ENCODE peak calls at places on chromosomes 3 and 15, in ten cellular contexts. One of them, this sample, is unnamed.

GRCh38 chr15:33402640-33403039 is 91.9 kb downstream of the RYR3 start:
- DNase-seq in Kasumi-1: no peak
- DNase-seq in stimulated activated CD4-positive, alpha-beta T cell treated with anti-CD3 and anti-CD28 coated beads, TNF-alpha, amount 100 ng/mL, for 48 hours: no peak
- DNase-seq in tibial artery: no peak
- DNase-seq in fibroblast of the conjunctiva: no peak
- DNase-seq in nephron progenitor cell: no peak
- DNase-seq in amniotic stem cell: no peak
- DNase-seq in mesenchymal stem cell: no peak
- DNase-seq in T follicular helper cell: no peak
- DNase-seq in cardiac muscle cell: no peak
- DNase-seq in this sample: no peak

GRCh38 chr15:38699633-38700230 is 135.1 kb upstream of the RASGRP1 start:
- DNase-seq in Kasumi-1: peak
- DNase-seq in stimulated activated CD4-positive, alpha-beta T cell treated with anti-CD3 and anti-CD28 coated beads, TNF-alpha, amount 100 ng/mL, for 48 hours: peak
- DNase-seq in tibial artery: peak
- DNase-seq in fibroblast of the conjunctiva: peak
- DNase-seq in nephron progenitor cell: peak
- DNase-seq in amniotic stem cell: peak
- DNase-seq in mesenchymal stem cell: peak
- DNase-seq in T follicular helper cell: peak
- DNase-seq in cardiac muscle cell: peak
- DNase-seq in this sample: peak

GRCh38 chr3:86578071-86578470 is 412.9 kb downstream of the VGLL3 start:
- DNase-seq in Kasumi-1: no peak
- DNase-seq in stimulated activated CD4-positive, alpha-beta T cell treated with anti-CD3 and anti-CD28 coated beads, TNF-alpha, amount 100 ng/mL, for 48 hours: no peak
- DNase-seq in tibial artery: no peak
- DNase-seq in fibroblast of the conjunctiva: no peak
- DNase-seq in nephron progenitor cell: no peak
- DNase-seq in amniotic stem cell: no peak
- DNase-seq in mesenchymal stem cell: no peak
- DNase-seq in T follicular helper cell: no peak
- DNase-seq in cardiac muscle cell: no peak
- DNase-seq in this sample: no peak

GRCh38 chr15:30043211-30043655 is 39.5 kb upstream of the GOLGA8J start:
- DNase-seq in Kasumi-1: no peak
- DNase-seq in stimulated activated CD4-positive, alpha-beta T cell treated with anti-CD3 and anti-CD28 coated beads, TNF-alpha, amount 100 ng/mL, for 48 hours: no peak
- DNase-seq in tibial artery: no peak
- DNase-seq in fibroblast of the conjunctiva: no peak
- DNase-seq in nephron progenitor cell: no peak
- DNase-seq in amniotic stem cell: no peak
- DNase-seq in mesenchymal stem cell: peak
- DNase-seq in T follicular helper cell: no peak
- DNase-seq in cardiac muscle cell: peak
- DNase-seq in this sample: no peak

GRCh38 chr3:69647710-69648109 is 91.6 kb upstream of the MITF start:
- DNase-seq in Kasumi-1: peak
- DNase-seq in stimulated activated CD4-positive, alpha-beta T cell treated with anti-CD3 and anti-CD28 coated beads, TNF-alpha, amount 100 ng/mL, for 48 hours: no peak
- DNase-seq in tibial artery: no peak
- DNase-seq in fibroblast of the conjunctiva: no peak
- DNase-seq in nephron progenitor cell: no peak
- DNase-seq in amniotic stem cell: no peak
- DNase-seq in mesenchymal stem cell: no peak
- DNase-seq in T follicular helper cell: no peak
- DNase-seq in cardiac muscle cell: peak
- DNase-seq in this sample: no peak

GRCh38 chr3:229262-229661 is 32.7 kb downstream of the CHL1 start:
- DNase-seq in Kasumi-1: no peak
- DNase-seq in stimulated activated CD4-positive, alpha-beta T cell treated with anti-CD3 and anti-CD28 coated beads, TNF-alpha, amount 100 ng/mL, for 48 hours: no peak
- DNase-seq in tibial artery: no peak
- DNase-seq in fibroblast of the conjunctiva: no peak
- DNase-seq in nephron progenitor cell: no peak
- DNase-seq in amniotic stem cell: no peak
- DNase-seq in mesenchymal stem cell: no peak
- DNase-seq in T follicular helper cell: no peak
- DNase-seq in cardiac muscle cell: no peak
- DNase-seq in this sample: no peak

GRCh38 chr3:14550651-14551611 is 10.8 kb upstream of the GRIP2 start:
- DNase-seq in Kasumi-1: no peak
- DNase-seq in stimulated activated CD4-positive, alpha-beta T cell treated with anti-CD3 and anti-CD28 coated beads, TNF-alpha, amount 100 ng/mL, for 48 hours: no peak
- DNase-seq in tibial artery: no peak
- DNase-seq in fibroblast of the conjunctiva: no peak
- DNase-seq in nephron progenitor cell: no peak
- DNase-seq in amniotic stem cell: no peak
- DNase-seq in mesenchymal stem cell: no peak
- DNase-seq in T follicular helper cell: no peak
- DNase-seq in cardiac muscle cell: peak
- DNase-seq in this sample: no peak

GRCh38 chr3:71616571-71617021 is 33.1 kb upstream of the FOXP1 start:
- DNase-seq in Kasumi-1: no peak
- DNase-seq in stimulated activated CD4-positive, alpha-beta T cell treated with anti-CD3 and anti-CD28 coated beads, TNF-alpha, amount 100 ng/mL, for 48 hours: no peak
- DNase-seq in tibial artery: no peak
- DNase-seq in fibroblast of the conjunctiva: no peak
- DNase-seq in nephron progenitor cell: no peak
- DNase-seq in amniotic stem cell: no peak
- DNase-seq in mesenchymal stem cell: no peak
- DNase-seq in T follicular helper cell: no peak
- DNase-seq in cardiac muscle cell: no peak
- DNase-seq in this sample: no peak

GRCh38 chr15:35444557-35445204 is 101.3 kb downstream of the DPH6 start:
- DNase-seq in Kasumi-1: peak
- DNase-seq in stimulated activated CD4-positive, alpha-beta T cell treated with anti-CD3 and anti-CD28 coated beads, TNF-alpha, amount 100 ng/mL, for 48 hours: no peak
- DNase-seq in tibial artery: no peak
- DNase-seq in fibroblast of the conjunctiva: no peak
- DNase-seq in nephron progenitor cell: peak
- DNase-seq in amniotic stem cell: no peak
- DNase-seq in mesenchymal stem cell: peak
- DNase-seq in T follicular helper cell: no peak
- DNase-seq in cardiac muscle cell: peak
- DNase-seq in this sample: peak

GRCh38 chr15:58522391-58522790 is 90.6 kb downstream of the LIPC start:
- DNase-seq in Kasumi-1: no peak
- DNase-seq in stimulated activated CD4-positive, alpha-beta T cell treated with anti-CD3 and anti-CD28 coated beads, TNF-alpha, amount 100 ng/mL, for 48 hours: no peak
- DNase-seq in tibial artery: peak
- DNase-seq in fibroblast of the conjunctiva: no peak
- DNase-seq in nephron progenitor cell: no peak
- DNase-seq in amniotic stem cell: no peak
- DNase-seq in mesenchymal stem cell: no peak
- DNase-seq in T follicular helper cell: no peak
- DNase-seq in cardiac muscle cell: no peak
- DNase-seq in this sample: no peak

GRCh38 chr3:58384381-58385090 is 49.1 kb downstream of the PDHB start:
- DNase-seq in Kasumi-1: no peak
- DNase-seq in stimulated activated CD4-positive, alpha-beta T cell treated with anti-CD3 and anti-CD28 coated beads, TNF-alpha, amount 100 ng/mL, for 48 hours: no peak
- DNase-seq in tibial artery: no peak
- DNase-seq in fibroblast of the conjunctiva: no peak
- DNase-seq in nephron progenitor cell: no peak
- DNase-seq in amniotic stem cell: no peak
- DNase-seq in mesenchymal stem cell: peak
- DNase-seq in T follicular helper cell: no peak
- DNase-seq in cardiac muscle cell: no peak
- DNase-seq in this sample: no peak

GRCh38 chr3:181623924-181624694 is 87.6 kb upstream of the SOX2 start:
- DNase-seq in Kasumi-1: peak
- DNase-seq in stimulated activated CD4-positive, alpha-beta T cell treated with anti-CD3 and anti-CD28 coated beads, TNF-alpha, amount 100 ng/mL, for 48 hours: no peak
- DNase-seq in tibial artery: no peak
- DNase-seq in fibroblast of the conjunctiva: no peak
- DNase-seq in nephron progenitor cell: no peak
- DNase-seq in amniotic stem cell: no peak
- DNase-seq in mesenchymal stem cell: no peak
- DNase-seq in T follicular helper cell: no peak
- DNase-seq in cardiac muscle cell: peak
- DNase-seq in this sample: no peak

GRCh38 chr15:32677238-32677750 is 35.8 kb downstream of the SCG5 start:
- DNase-seq in Kasumi-1: no peak
- DNase-seq in stimulated activated CD4-positive, alpha-beta T cell treated with anti-CD3 and anti-CD28 coated beads, TNF-alpha, amount 100 ng/mL, for 48 hours: no peak
- DNase-seq in tibial artery: no peak
- DNase-seq in fibroblast of the conjunctiva: no peak
- DNase-seq in nephron progenitor cell: no peak
- DNase-seq in amniotic stem cell: no peak
- DNase-seq in mesenchymal stem cell: no peak
- DNase-seq in T follicular helper cell: no peak
- DNase-seq in cardiac muscle cell: no peak
- DNase-seq in this sample: no peak

GRCh38 chr3:71581451-71581980 is 2.0 kb downstream of the FOXP1 start:
- DNase-seq in Kasumi-1: no peak
- DNase-seq in stimulated activated CD4-positive, alpha-beta T cell treated with anti-CD3 and anti-CD28 coated beads, TNF-alpha, amount 100 ng/mL, for 48 hours: no peak
- DNase-seq in tibial artery: peak
- DNase-seq in fibroblast of the conjunctiva: no peak
- DNase-seq in nephron progenitor cell: peak
- DNase-seq in amniotic stem cell: no peak
- DNase-seq in mesenchymal stem cell: peak
- DNase-seq in T follicular helper cell: peak
- DNase-seq in cardiac muscle cell: peak
- DNase-seq in this sample: peak

GRCh38 chr15:26711445-26711844 is 61.4 kb downstream of the GABRB3 start:
- DNase-seq in Kasumi-1: no peak
- DNase-seq in stimulated activated CD4-positive, alpha-beta T cell treated with anti-CD3 and anti-CD28 coated beads, TNF-alpha, amount 100 ng/mL, for 48 hours: no peak
- DNase-seq in tibial artery: no peak
- DNase-seq in fibroblast of the conjunctiva: no peak
- DNase-seq in nephron progenitor cell: no peak
- DNase-seq in amniotic stem cell: no peak
- DNase-seq in mesenchymal stem cell: no peak
- DNase-seq in T follicular helper cell: no peak
- DNase-seq in cardiac muscle cell: no peak
- DNase-seq in this sample: no peak

GRCh38 chr3:54355795-54356194 is 233.4 kb downstream of the CACNA2D3 start:
- DNase-seq in Kasumi-1: no peak
- DNase-seq in stimulated activated CD4-positive, alpha-beta T cell treated with anti-CD3 and anti-CD28 coated beads, TNF-alpha, amount 100 ng/mL, for 48 hours: no peak
- DNase-seq in tibial artery: no peak
- DNase-seq in fibroblast of the conjunctiva: no peak
- DNase-seq in nephron progenitor cell: no peak
- DNase-seq in amniotic stem cell: no peak
- DNase-seq in mesenchymal stem cell: no peak
- DNase-seq in T follicular helper cell: no peak
- DNase-seq in cardiac muscle cell: no peak
- DNase-seq in this sample: no peak

GRCh38 chr3:188533172-188533571 is 379.2 kb downstream of the LPP start:
- DNase-seq in Kasumi-1: no peak
- DNase-seq in stimulated activated CD4-positive, alpha-beta T cell treated with anti-CD3 and anti-CD28 coated beads, TNF-alpha, amount 100 ng/mL, for 48 hours: no peak
- DNase-seq in tibial artery: no peak
- DNase-seq in fibroblast of the conjunctiva: no peak
- DNase-seq in nephron progenitor cell: no peak
- DNase-seq in amniotic stem cell: no peak
- DNase-seq in mesenchymal stem cell: no peak
- DNase-seq in T follicular helper cell: no peak
- DNase-seq in cardiac muscle cell: no peak
- DNase-seq in this sample: no peak

GRCh38 chr3:59364471-59364870 is 314.6 kb upstream of the CFAP20DC start:
- DNase-seq in Kasumi-1: no peak
- DNase-seq in stimulated activated CD4-positive, alpha-beta T cell treated with anti-CD3 and anti-CD28 coated beads, TNF-alpha, amount 100 ng/mL, for 48 hours: no peak
- DNase-seq in tibial artery: no peak
- DNase-seq in fibroblast of the conjunctiva: no peak
- DNase-seq in nephron progenitor cell: no peak
- DNase-seq in amniotic stem cell: no peak
- DNase-seq in mesenchymal stem cell: peak
- DNase-seq in T follicular helper cell: no peak
- DNase-seq in cardiac muscle cell: peak
- DNase-seq in this sample: no peak

GRCh38 chr3:35383719-35384555 is 255.4 kb upstream of the ARPP21 start:
- DNase-seq in Kasumi-1: no peak
- DNase-seq in stimulated activated CD4-positive, alpha-beta T cell treated with anti-CD3 and anti-CD28 coated beads, TNF-alpha, amount 100 ng/mL, for 48 hours: no peak
- DNase-seq in tibial artery: no peak
- DNase-seq in fibroblast of the conjunctiva: peak
- DNase-seq in nephron progenitor cell: no peak
- DNase-seq in amniotic stem cell: peak
- DNase-seq in mesenchymal stem cell: peak
- DNase-seq in T follicular helper cell: no peak
- DNase-seq in cardiac muscle cell: peak
- DNase-seq in this sample: no peak

GRCh38 chr15:65922621-65923020 is 53.3 kb downstream of the RAB11A start:
- DNase-seq in Kasumi-1: no peak
- DNase-seq in stimulated activated CD4-positive, alpha-beta T cell treated with anti-CD3 and anti-CD28 coated beads, TNF-alpha, amount 100 ng/mL, for 48 hours: no peak
- DNase-seq in tibial artery: no peak
- DNase-seq in fibroblast of the conjunctiva: no peak
- DNase-seq in nephron progenitor cell: no peak
- DNase-seq in amniotic stem cell: no peak
- DNase-seq in mesenchymal stem cell: no peak
- DNase-seq in T follicular helper cell: no peak
- DNase-seq in cardiac muscle cell: no peak
- DNase-seq in this sample: no peak

GRCh38 chr3:151085227-151085888 is at the start of gene MED12L:
- DNase-seq in Kasumi-1: peak
- DNase-seq in stimulated activated CD4-positive, alpha-beta T cell treated with anti-CD3 and anti-CD28 coated beads, TNF-alpha, amount 100 ng/mL, for 48 hours: peak
- DNase-seq in tibial artery: peak
- DNase-seq in fibroblast of the conjunctiva: peak
- DNase-seq in nephron progenitor cell: peak
- DNase-seq in amniotic stem cell: peak
- DNase-seq in mesenchymal stem cell: peak
- DNase-seq in T follicular helper cell: no peak
- DNase-seq in cardiac muscle cell: peak
- DNase-seq in this sample: peak

GRCh38 chr3:191961036-191961435 is 500.1 kb downstream of the PYDC2 start:
- DNase-seq in Kasumi-1: no peak
- DNase-seq in stimulated activated CD4-positive, alpha-beta T cell treated with anti-CD3 and anti-CD28 coated beads, TNF-alpha, amount 100 ng/mL, for 48 hours: no peak
- DNase-seq in tibial artery: no peak
- DNase-seq in fibroblast of the conjunctiva: no peak
- DNase-seq in nephron progenitor cell: no peak
- DNase-seq in amniotic stem cell: no peak
- DNase-seq in mesenchymal stem cell: peak
- DNase-seq in T follicular helper cell: no peak
- DNase-seq in cardiac muscle cell: no peak
- DNase-seq in this sample: no peak

GRCh38 chr3:42856544-42856943 is 19.1 kb downstream of the CYP8B1 start:
- DNase-seq in Kasumi-1: no peak
- DNase-seq in stimulated activated CD4-positive, alpha-beta T cell treated with anti-CD3 and anti-CD28 coated beads, TNF-alpha, amount 100 ng/mL, for 48 hours: no peak
- DNase-seq in tibial artery: no peak
- DNase-seq in fibroblast of the conjunctiva: no peak
- DNase-seq in nephron progenitor cell: no peak
- DNase-seq in amniotic stem cell: no peak
- DNase-seq in mesenchymal stem cell: no peak
- DNase-seq in T follicular helper cell: no peak
- DNase-seq in cardiac muscle cell: no peak
- DNase-seq in this sample: no peak

GRCh38 chr3:167705840-167706239 is 28.9 kb downstream of the PDCD10 start:
- DNase-seq in Kasumi-1: no peak
- DNase-seq in stimulated activated CD4-positive, alpha-beta T cell treated with anti-CD3 and anti-CD28 coated beads, TNF-alpha, amount 100 ng/mL, for 48 hours: no peak
- DNase-seq in tibial artery: no peak
- DNase-seq in fibroblast of the conjunctiva: no peak
- DNase-seq in nephron progenitor cell: no peak
- DNase-seq in amniotic stem cell: no peak
- DNase-seq in mesenchymal stem cell: peak
- DNase-seq in T follicular helper cell: no peak
- DNase-seq in cardiac muscle cell: peak
- DNase-seq in this sample: no peak

GRCh38 chr3:74106882-74107281 is 482.1 kb upstream of the PDZRN3 start:
- DNase-seq in Kasumi-1: no peak
- DNase-seq in stimulated activated CD4-positive, alpha-beta T cell treated with anti-CD3 and anti-CD28 coated beads, TNF-alpha, amount 100 ng/mL, for 48 hours: no peak
- DNase-seq in tibial artery: no peak
- DNase-seq in fibroblast of the conjunctiva: peak
- DNase-seq in nephron progenitor cell: no peak
- DNase-seq in amniotic stem cell: no peak
- DNase-seq in mesenchymal stem cell: peak
- DNase-seq in T follicular helper cell: no peak
- DNase-seq in cardiac muscle cell: no peak
- DNase-seq in this sample: no peak

GRCh38 chr15:101115887-101116680 is 135.8 kb downstream of the CHSY1 start:
- DNase-seq in Kasumi-1: peak
- DNase-seq in stimulated activated CD4-positive, alpha-beta T cell treated with anti-CD3 and anti-CD28 coated beads, TNF-alpha, amount 100 ng/mL, for 48 hours: no peak
- DNase-seq in tibial artery: peak
- DNase-seq in fibroblast of the conjunctiva: no peak
- DNase-seq in nephron progenitor cell: peak
- DNase-seq in amniotic stem cell: no peak
- DNase-seq in mesenchymal stem cell: peak
- DNase-seq in T follicular helper cell: no peak
- DNase-seq in cardiac muscle cell: peak
- DNase-seq in this sample: peak

GRCh38 chr15:98689431-98689861 is 41.1 kb downstream of the IGF1R start:
- DNase-seq in Kasumi-1: no peak
- DNase-seq in stimulated activated CD4-positive, alpha-beta T cell treated with anti-CD3 and anti-CD28 coated beads, TNF-alpha, amount 100 ng/mL, for 48 hours: no peak
- DNase-seq in tibial artery: no peak
- DNase-seq in fibroblast of the conjunctiva: peak
- DNase-seq in nephron progenitor cell: no peak
- DNase-seq in amniotic stem cell: no peak
- DNase-seq in mesenchymal stem cell: peak
- DNase-seq in T follicular helper cell: no peak
- DNase-seq in cardiac muscle cell: peak
- DNase-seq in this sample: peak